ENCODE peak calls at places on chromosomes 13 and 19, in four cellular contexts. One of them, this sample, is unnamed.

GRCh38 chr13:20826810-20827560 is 53.2 kb upstream of the EEF1AKMT1 start:
- DNase-seq in WERI-Rb-1: no peak
- DNase-seq in endodermal cell: no peak
- DNase-seq in stomach: no peak
- DNase-seq in this sample: no peak

GRCh38 chr13:78524936-78525335 is 78.4 kb downstream of the POU4F1 start:
- DNase-seq in stomach: no peak
- DNase-seq in endodermal cell: no peak
- DNase-seq in WERI-Rb-1: no peak
- DNase-seq in this sample: no peak

GRCh38 chr13:27621116-27621365 is 651 bp upstream of the POLR1D start:
- DNase-seq in WERI-Rb-1: no peak
- DNase-seq in endodermal cell: no peak
- DNase-seq in stomach: no peak
- DNase-seq in this sample: no peak

GRCh38 chr13:111517641-111518010 is 197.2 kb downstream of the TEX29 start:
- DNase-seq in stomach: no peak
- DNase-seq in WERI-Rb-1: no peak
- DNase-seq in endodermal cell: no peak
- DNase-seq in this sample: no peak

GRCh38 chr13:39512687-39513086 is 90.3 kb downstream of the LHFPL6 start:
- DNase-seq in WERI-Rb-1: no peak
- DNase-seq in stomach: no peak
- DNase-seq in endodermal cell: no peak
- DNase-seq in this sample: no peak

GRCh38 chr13:42815686-42816085 is 34.3 kb downstream of the FAM216B start:
- DNase-seq in stomach: no peak
- DNase-seq in WERI-Rb-1: no peak
- DNase-seq in endodermal cell: no peak
- DNase-seq in this sample: no peak

GRCh38 chr19:1254530-1255185 is 6.3 kb downstream of the MIDN start:
- DNase-seq in WERI-Rb-1: no peak
- DNase-seq in stomach: no peak
- DNase-seq in endodermal cell: no peak
- DNase-seq in this sample: no peak

GRCh38 chr13:51870616-51871015 is 8.8 kb downstream of the CCDC70 start:
- DNase-seq in endodermal cell: no peak
- DNase-seq in WERI-Rb-1: no peak
- DNase-seq in stomach: no peak
- DNase-seq in this sample: no peak

GRCh38 chr13:79541426-79542049 is 60.6 kb downstream of the NDFIP2 start:
- DNase-seq in endodermal cell: no peak
- DNase-seq in WERI-Rb-1: no peak
- DNase-seq in stomach: no peak
- DNase-seq in this sample: peak

GRCh38 chr19:28049875-28050274 is 1163.1 kb downstream of the UQCRFS1 start:
- DNase-seq in WERI-Rb-1: no peak
- DNase-seq in endodermal cell: peak
- DNase-seq in stomach: no peak
- DNase-seq in this sample: no peak

GRCh38 chr19:45578861-45579260 is 5.7 kb downstream of the OPA3 start:
- DNase-seq in stomach: no peak
- DNase-seq in WERI-Rb-1: no peak
- DNase-seq in endodermal cell: no peak
- DNase-seq in this sample: no peak

GRCh38 chr19:34712606-34713261 is 21.3 kb upstream of the ZNF181 start:
- DNase-seq in stomach: peak
- DNase-seq in endodermal cell: peak
- DNase-seq in WERI-Rb-1: peak
- DNase-seq in this sample: peak

GRCh38 chr13:32783067-32783466 is 196.8 kb downstream of the PDS5B start:
- DNase-seq in WERI-Rb-1: no peak
- DNase-seq in stomach: no peak
- DNase-seq in endodermal cell: no peak
- DNase-seq in this sample: peak

GRCh38 chr19:29568036-29568788 is 37.9 kb upstream of the POP4 start:
- DNase-seq in WERI-Rb-1: no peak
- DNase-seq in stomach: no peak
- DNase-seq in endodermal cell: no peak
- DNase-seq in this sample: no peak

GRCh38 chr19:778910-779653 is 18.2 kb upstream of the PTBP1 start:
- DNase-seq in endodermal cell: peak
- DNase-seq in WERI-Rb-1: no peak
- DNase-seq in stomach: no peak
- DNase-seq in this sample: peak

GRCh38 chr19:5537870-5538269 is 29.9 kb downstream of the TINCR start:
- DNase-seq in stomach: no peak
- DNase-seq in endodermal cell: no peak
- DNase-seq in WERI-Rb-1: no peak
- DNase-seq in this sample: no peak

GRCh38 chr19:48480476-48481190 is 11.5 kb downstream of the CYTH2 start:
- DNase-seq in WERI-Rb-1: no peak
- DNase-seq in endodermal cell: no peak
- DNase-seq in stomach: no peak
- DNase-seq in this sample: peak

GRCh38 chr19:38384209-38385027 is 3.4 kb downstream of the GGN start:
- DNase-seq in endodermal cell: peak
- DNase-seq in stomach: no peak
- DNase-seq in WERI-Rb-1: peak
- DNase-seq in this sample: no peak

GRCh38 chr13:32414580-32414979 is 13.3 kb downstream of the N4BP2L1 start:
- DNase-seq in stomach: no peak
- DNase-seq in WERI-Rb-1: no peak
- DNase-seq in endodermal cell: no peak
- DNase-seq in this sample: no peak

GRCh38 chr19:42272535-42272897 is 3.5 kb downstream of the CIC start:
- DNase-seq in stomach: no peak
- DNase-seq in endodermal cell: no peak
- DNase-seq in WERI-Rb-1: no peak
- DNase-seq in this sample: no peak

GRCh38 chr19:10749435-10750384 is 31.8 kb downstream of the DNM2 start:
- DNase-seq in stomach: peak
- DNase-seq in WERI-Rb-1: no peak
- DNase-seq in endodermal cell: no peak
- DNase-seq in this sample: no peak

GRCh38 chr19:34351382-34351802 is 13.6 kb upstream of the GPI start:
- DNase-seq in endodermal cell: no peak
- DNase-seq in stomach: peak
- DNase-seq in WERI-Rb-1: no peak
- DNase-seq in this sample: no peak

GRCh38 chr13:23558675-23559536 is 11.3 kb upstream of the TNFRSF19 start:
- DNase-seq in stomach: peak
- DNase-seq in WERI-Rb-1: no peak
- DNase-seq in endodermal cell: no peak
- DNase-seq in this sample: peak

GRCh38 chr13:98938801-98939200 is 39.1 kb downstream of the DOCK9 start:
- DNase-seq in endodermal cell: peak
- DNase-seq in WERI-Rb-1: no peak
- DNase-seq in stomach: no peak
- DNase-seq in this sample: no peak

GRCh38 chr19:40872209-40872608 is 9.8 kb downstream of the CYP2A7 start:
- DNase-seq in WERI-Rb-1: no peak
- DNase-seq in endodermal cell: no peak
- DNase-seq in stomach: no peak
- DNase-seq in this sample: no peak

GRCh38 chr13:113584205-113584869 is at the start of gene TFDP1:
- DNase-seq in endodermal cell: peak
- DNase-seq in WERI-Rb-1: peak
- DNase-seq in stomach: peak
- DNase-seq in this sample: peak

GRCh38 chr19:29509456-29509855 is 16.3 kb upstream of the VSTM2B start:
- DNase-seq in WERI-Rb-1: no peak
- DNase-seq in stomach: no peak
- DNase-seq in endodermal cell: no peak
- DNase-seq in this sample: no peak

GRCh38 chr19:30649934-30650614 is 277.9 kb downstream of the ZNF536 start:
- DNase-seq in WERI-Rb-1: peak
- DNase-seq in endodermal cell: peak
- DNase-seq in stomach: no peak
- DNase-seq in this sample: peak

GRCh38 chr13:109344552-109345157 is 441.7 kb downstream of the IRS2 start:
- DNase-seq in stomach: no peak
- DNase-seq in endodermal cell: no peak
- DNase-seq in WERI-Rb-1: no peak
- DNase-seq in this sample: peak

GRCh38 chr19:47296036-47296435 is 13.6 kb upstream of the C5AR1 start:
- DNase-seq in WERI-Rb-1: peak
- DNase-seq in stomach: peak
- DNase-seq in endodermal cell: peak
- DNase-seq in this sample: peak

GRCh38 chr13:33721719-33722118 is 96.2 kb upstream of the RFC3 start:
- DNase-seq in stomach: no peak
- DNase-seq in WERI-Rb-1: no peak
- DNase-seq in endodermal cell: no peak
- DNase-seq in this sample: peak

GRCh38 chr19:4515732-4516131 is 2.6 kb downstream of the PLIN4 start:
- DNase-seq in WERI-Rb-1: no peak
- DNase-seq in endodermal cell: no peak
- DNase-seq in stomach: no peak
- DNase-seq in this sample: no peak
- TF ChIP-seq CTCF in WERI-Rb-1: no peak
- TF ChIP-seq CTCF in endodermal cell: no peak
- TF ChIP-seq CTCF in stomach: no peak
- TF ChIP-seq CTCF in this sample: no peak

GRCh38 chr19:18297308-18297707 is 15.9 kb upstream of the JUND start:
- DNase-seq in stomach: no peak
- DNase-seq in WERI-Rb-1: no peak
- DNase-seq in endodermal cell: peak
- DNase-seq in this sample: no peak
- H3K27ac ChIP-seq in stomach: peak
- H3K27ac ChIP-seq in WERI-Rb-1: no peak
- H3K27ac ChIP-seq in endodermal cell: no peak
- H3K27ac ChIP-seq in this sample: no peak

DNA sequence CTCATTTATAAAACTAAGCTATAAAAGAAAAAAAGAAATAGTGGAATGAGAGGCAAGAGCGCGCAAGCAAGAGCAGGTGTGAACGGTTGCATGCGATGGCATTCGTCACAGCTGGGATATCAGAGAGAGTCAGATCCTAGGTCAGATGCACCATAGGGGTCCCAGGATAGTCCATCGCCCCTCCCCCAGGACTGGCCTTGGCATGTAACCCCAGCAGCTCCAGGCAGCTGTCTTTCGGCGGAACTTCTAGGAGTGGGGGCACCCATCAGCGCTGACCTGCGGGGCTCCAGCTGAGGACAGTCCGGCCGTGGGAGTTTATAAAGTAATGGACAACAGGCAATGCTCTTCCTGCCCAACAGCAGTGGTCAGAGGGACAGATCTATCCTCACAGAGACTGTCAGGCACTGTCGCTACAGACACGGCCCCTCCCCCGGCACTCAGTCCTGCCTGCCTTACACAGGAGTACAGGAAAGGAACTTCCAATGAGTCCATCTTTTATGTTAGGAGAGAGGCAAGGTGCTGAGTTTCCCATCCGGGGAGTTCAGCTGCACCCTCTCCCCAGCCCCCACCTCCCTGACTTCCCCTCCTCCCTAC is 1.4 kb downstream of the SIAH3 start:
- DNase-seq in WERI-Rb-1: peak
- DNase-seq in stomach: no peak
- DNase-seq in endodermal cell: peak
- DNase-seq in this sample: no peak
- H3K4me3 ChIP-seq in WERI-Rb-1: peak
- H3K4me3 ChIP-seq in stomach: peak
- H3K4me3 ChIP-seq in endodermal cell: peak
- H3K4me3 ChIP-seq in this sample: no peak

GRCh38 chr13:36282818-36283432 is 14.7 kb downstream of the CCDC169 start:
- DNase-seq in WERI-Rb-1: no peak
- DNase-seq in stomach: no peak
- DNase-seq in endodermal cell: no peak
- DNase-seq in this sample: no peak
- TF ChIP-seq CTCF in WERI-Rb-1: peak
- TF ChIP-seq CTCF in stomach: no peak
- TF ChIP-seq CTCF in endodermal cell: peak
- TF ChIP-seq CTCF in this sample: peak

This sample was measured in brain microvascular endothelial cell.